ENCODE peak calls at places on chromosomes 13 and 19, in five cellular contexts. Q is GM12878, Z is SK-N-SH, N is HCT116, S is K562. L is an unnamed sample.

GRCh38 chr19:16066611-16067104 is 9.6 kb upstream of the TPM4 start:
- DNase-seq in Z (peak), N (peak), S (peak), Q (no peak), L (peak)

GRCh38 chr19:21094347-21095025 is 12.5 kb downstream of the ZNF714 start:
- DNase-seq in Q (no peak), Z (no peak), N (no peak), S (no peak), L (no peak)

GRCh38 chr13:48646791-48647190 is 6.9 kb upstream of the CYSLTR2 start:
- DNase-seq in S (no peak), Z (no peak), Q (no peak), N (no peak), L (no peak)

GRCh38 chr19:3932931-3933810 is at the start of gene NMRK2:
- DNase-seq in Q (no peak), Z (peak), N (no peak), S (peak), L (no peak)

GRCh38 chr13:30431269-30431950 is 9.1 kb downstream of the UBE2L5 start:
- DNase-seq in N (peak), S (no peak), Q (no peak), Z (no peak), L (no peak)

GRCh38 chr13:31965361-31966066 is 66.1 kb upstream of the FRY start:
- DNase-seq in N (no peak), Z (no peak), S (no peak), Q (peak), L (no peak)

GRCh38 chr19:2391118-2391725 is 31.2 kb downstream of the TMPRSS9 start:
- DNase-seq in S (peak), Z (peak), Q (peak), N (peak), L (peak)

GRCh38 chr13:76637651-76638111 is 248.5 kb downstream of the KCTD12 start:
- DNase-seq in N (no peak), Z (peak), S (no peak), Q (no peak), L (no peak)

GRCh38 chr13:109785141-109785891 is 1.1 kb downstream of the IRS2 start:
- DNase-seq in Q (no peak), Z (peak), N (no peak), S (no peak), L (no peak)

GRCh38 chr19:42088471-42089190 is 12.7 kb downstream of the ZNF574 start:
- DNase-seq in Z (no peak), S (no peak), Q (no peak), N (no peak), L (no peak)

DNA sequence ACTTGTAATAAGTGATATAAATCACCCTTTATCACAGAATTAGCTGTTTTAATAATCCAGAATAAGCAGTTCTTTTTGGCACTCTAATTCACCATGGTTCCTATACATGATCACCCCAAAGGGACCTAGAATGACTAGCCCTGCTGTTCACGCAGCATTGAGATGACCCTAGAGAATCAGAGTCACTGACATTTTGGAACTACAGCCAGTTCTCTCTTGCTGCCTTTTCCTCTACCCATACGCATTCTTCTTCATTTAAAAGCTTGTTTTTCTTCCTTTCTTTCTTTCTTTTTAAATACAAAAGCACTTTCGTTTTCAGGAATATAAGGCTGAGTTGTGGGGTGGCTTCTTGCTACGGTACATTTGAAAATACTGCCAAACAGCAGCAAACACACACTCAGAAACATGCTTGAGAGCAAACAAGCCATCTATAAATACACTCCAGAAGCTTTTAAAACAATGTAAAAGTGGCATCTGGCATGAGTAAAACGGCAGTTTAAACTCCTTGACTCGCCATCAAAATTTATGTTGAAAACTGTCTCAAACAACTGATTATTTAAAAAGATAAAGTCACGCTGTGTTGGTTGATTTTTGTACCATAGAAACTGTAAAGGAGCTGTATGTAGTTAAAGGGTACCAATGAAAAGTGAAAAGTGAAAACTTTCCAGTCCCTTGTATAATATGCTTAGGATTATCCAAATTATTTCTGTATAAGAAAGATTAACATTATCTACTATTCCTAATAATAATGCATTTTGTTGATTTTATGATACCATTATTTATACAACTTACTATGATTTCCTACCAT is 95.6 kb downstream of the PCDH9 start:
- DNase-seq in S (peak), Z (no peak), Q (no peak), N (no peak), L (no peak)
- TF ChIP-seq ZBTB33 in S (no peak), Z (no peak), Q (no peak), N (no peak), L (no peak)

DNA sequence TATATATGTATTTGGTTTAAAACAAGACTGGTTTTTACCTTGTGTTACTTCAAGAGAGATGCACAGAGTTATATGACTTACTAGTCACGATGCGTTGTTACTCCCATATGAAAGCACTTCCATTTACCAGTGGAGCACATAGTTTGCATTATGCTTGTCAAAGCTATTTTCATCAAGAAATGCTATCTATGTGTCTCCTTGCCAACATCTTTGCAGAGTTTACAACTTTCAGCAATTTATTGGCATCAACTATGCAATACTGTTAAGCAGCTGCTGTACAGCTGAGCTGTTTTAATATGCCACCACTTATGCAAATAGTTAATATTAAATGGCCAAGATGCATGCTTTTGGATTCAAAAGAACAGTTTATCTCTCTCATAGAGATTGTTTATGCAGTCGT is 67.9 kb upstream of the KLF5 start:
- DNase-seq in S (no peak), Z (no peak), Q (no peak), N (no peak), L (no peak)
- TF ChIP-seq ZBTB33 in S (no peak), Z (no peak), Q (no peak), N (no peak), L (no peak)

GRCh38 chr19:55224038-55224665 is 4.4 kb downstream of the TMEM86B start:
- DNase-seq in N (no peak), Z (peak), S (no peak), Q (no peak), L (no peak)
- TF ChIP-seq ZBTB33 in N (no peak), Z (no peak), S (no peak), Q (no peak), L (no peak)

GRCh38 chr19:52722062-52723005 is 12.5 kb downstream of the ZNF611 start:
- DNase-seq in N (no peak), Z (no peak), Q (no peak), S (no peak), L (no peak)
- TF ChIP-seq ZBTB33 in N (no peak), Z (no peak), Q (no peak), S (no peak), L (no peak)

GRCh38 chr19:51681286-51681956 is 11.7 kb upstream of the SPACA6 start:
- DNase-seq in N (no peak), S (no peak), Z (no peak), Q (no peak), L (no peak)
- TF ChIP-seq ZBTB33 in N (no peak), S (no peak), Z (no peak), Q (no peak), L (no peak)

L was measured in HepG2.